ENCODE peak calls at places on chromosome 14, in seven cellular contexts. T, H, L, N, P, K and V are unnamed samples.

GRCh38 chr14:101193126-101193844 is 289.8 kb upstream of the RTL1 start:
- DNase-seq in T (no peak), H (no peak), L (no peak), N (no peak), P (no peak), K (no peak), V (no peak)

GRCh38 chr14:91056361-91056760 is 4.1 kb downstream of the RPS6KA5 start:
- DNase-seq in T (no peak), H (no peak), L (no peak), N (no peak), P (no peak), K (no peak), V (no peak)

GRCh38 chr14:35287481-35288013 is 4.6 kb upstream of the PSMA6 start:
- DNase-seq in T (peak), H (no peak), L (no peak), N (no peak), P (no peak), K (peak), V (no peak)

GRCh38 chr14:94681300-94682060 is 69.3 kb downstream of the SERPINA3 start:
- DNase-seq in T (no peak), H (peak), L (no peak), N (no peak), P (peak), K (peak), V (peak)

GRCh38 chr14:71638523-71639196 is 293.6 kb upstream of the RGS6 start:
- DNase-seq in T (no peak), H (no peak), L (no peak), N (no peak), P (no peak), K (no peak), V (no peak)

GRCh38 chr14:104144911-104145825 is 6.8 kb downstream of the KIF26A start:
- DNase-seq in T (no peak), H (no peak), L (no peak), N (no peak), P (peak), K (no peak), V (no peak)

GRCh38 chr14:26199599-26200370 is 398.0 kb downstream of the NOVA1 start:
- DNase-seq in T (no peak), H (no peak), L (no peak), N (no peak), P (no peak), K (no peak), V (no peak)

GRCh38 chr14:24795406-24795805 is 161.4 kb upstream of the GZMB start:
- DNase-seq in T (no peak), H (no peak), L (no peak), N (no peak), P (no peak), K (no peak), V (no peak)

GRCh38 chr14:49861581-49861922 is 9.0 kb upstream of the NEMF start:
- DNase-seq in T (no peak), H (no peak), L (no peak), N (no peak), P (peak), K (no peak), V (no peak)

GRCh38 chr14:49581961-49582210 is 4.3 kb downstream of the RPS29 start:
- DNase-seq in T (no peak), H (no peak), L (no peak), N (no peak), P (no peak), K (no peak), V (no peak)

GRCh38 chr14:26621366-26621765 is 23.5 kb upstream of the NOVA1 start:
- DNase-seq in T (no peak), H (no peak), L (no peak), N (no peak), P (no peak), K (no peak), V (no peak)

GRCh38 chr14:54252072-54252730 is 144.6 kb upstream of the CDKN3 start:
- DNase-seq in T (no peak), H (peak), L (no peak), N (no peak), P (no peak), K (no peak), V (no peak)

GRCh38 chr14:22475381-22475780 is 113.6 kb downstream of the DAD1 start:
- DNase-seq in T (no peak), H (no peak), L (no peak), N (no peak), P (no peak), K (no peak), V (no peak)

GRCh38 chr14:53109028-53109687 is 44.0 kb downstream of the DDHD1 start:
- DNase-seq in T (peak), H (no peak), L (no peak), N (peak), P (no peak), K (peak), V (peak)

GRCh38 chr14:31944256-31945073 is 132.6 kb upstream of the ARHGAP5 start:
- DNase-seq in T (no peak), H (peak), L (no peak), N (no peak), P (no peak), K (no peak), V (no peak)

GRCh38 chr14:51704465-51705050 is 52.8 kb downstream of the FRMD6 start:
- DNase-seq in T (no peak), H (no peak), L (no peak), N (no peak), P (no peak), K (no peak), V (no peak)

GRCh38 chr14:82766128-82766527 is 1232.5 kb upstream of the SEL1L start:
- DNase-seq in T (no peak), H (no peak), L (no peak), N (no peak), P (no peak), K (no peak), V (no peak)

GRCh38 chr14:41605550-41606248 is 977 bp upstream of the LRFN5 start:
- DNase-seq in T (no peak), H (no peak), L (no peak), N (no peak), P (no peak), K (no peak), V (no peak)

GRCh38 chr14:49036991-49037390 is 549.2 kb downstream of the RPS29 start:
- DNase-seq in T (no peak), H (no peak), L (no peak), N (no peak), P (no peak), K (no peak), V (no peak)

GRCh38 chr14:45698462-45699134 is 445.6 kb upstream of the MIS18BP1 start:
- DNase-seq in T (no peak), H (no peak), L (no peak), N (no peak), P (no peak), K (no peak), V (no peak)

GRCh38 chr14:58488550-58488949 is 61.0 kb downstream of the KIAA0586 start:
- DNase-seq in T (no peak), H (no peak), L (no peak), N (no peak), P (no peak), K (no peak), V (no peak)

GRCh38 chr14:61350427-61350826 is 29.0 kb downstream of the PRKCH start:
- DNase-seq in T (no peak), H (no peak), L (no peak), N (no peak), P (no peak), K (no peak), V (no peak)

GRCh38 chr14:99270491-99271287 is 1.3 kb downstream of the BCL11B start:
- DNase-seq in T (no peak), H (no peak), L (no peak), N (no peak), P (peak), K (no peak), V (no peak)

GRCh38 chr14:99267871-99268775 is 3.9 kb downstream of the BCL11B start:
- DNase-seq in T (no peak), H (no peak), L (no peak), N (no peak), P (no peak), K (no peak), V (no peak)

GRCh38 chr14:99266181-99267178 is 5.5 kb downstream of the BCL11B start:
- DNase-seq in T (no peak), H (peak), L (no peak), N (no peak), P (peak), K (peak), V (no peak)

GRCh38 chr14:99271288-99271941 is 582 bp downstream of the BCL11B start:
- DNase-seq in T (no peak), H (no peak), L (no peak), N (no peak), P (no peak), K (no peak), V (no peak)

DNA sequence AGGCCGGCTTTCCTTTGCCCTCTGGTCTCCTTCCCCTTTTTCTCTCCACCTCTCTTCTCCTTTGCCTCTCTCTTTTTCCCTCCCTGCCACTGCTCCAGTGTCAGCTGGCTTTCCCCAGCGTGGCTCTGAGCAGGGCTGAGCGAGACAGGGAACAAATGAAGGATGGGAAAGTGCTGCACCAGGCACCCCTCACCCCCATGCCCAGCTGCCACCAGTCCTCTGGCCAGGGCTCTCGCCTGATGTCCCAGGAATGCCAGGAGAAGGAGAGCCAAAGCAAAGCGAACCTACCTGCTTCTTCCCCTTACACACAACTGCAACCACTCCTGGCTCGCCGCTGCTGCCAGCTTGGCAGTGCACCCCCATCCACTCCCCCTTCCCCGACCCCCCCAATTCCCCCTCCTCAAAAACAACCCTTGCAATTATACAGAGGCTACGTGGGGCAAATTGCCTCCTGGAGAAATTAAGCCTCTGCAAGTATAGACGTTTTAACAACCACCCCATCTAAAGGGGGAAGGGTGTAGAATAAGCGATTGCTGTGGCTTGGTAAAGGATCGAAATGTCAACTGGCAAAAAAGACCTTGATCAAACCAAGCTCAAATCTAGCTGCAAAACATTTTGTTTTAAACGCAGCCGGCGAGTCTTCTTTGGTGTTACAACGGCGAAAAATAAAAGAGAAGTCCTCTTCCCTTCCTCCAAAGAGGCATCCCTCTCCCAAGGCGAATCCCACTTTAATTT is 3.1 kb downstream of the BCL11B start:
- DNase-seq in T (no peak), H (no peak), L (no peak), N (no peak), P (no peak), K (no peak), V (no peak)
- TF ChIP-seq TAF1 in T (no peak), H (no peak), L (no peak), N (no peak), P (no peak), K (no peak), V (no peak)

GRCh38 chr14:64092940-64093339 is 201.2 kb downstream of the ESR2 start:
- DNase-seq in T (no peak), H (no peak), L (no peak), N (no peak), P (no peak), K (no peak), V (no peak)
- TF ChIP-seq TAF1 in T (no peak), H (no peak), L (no peak), N (no peak), P (no peak), K (no peak), V (no peak)

DNA sequence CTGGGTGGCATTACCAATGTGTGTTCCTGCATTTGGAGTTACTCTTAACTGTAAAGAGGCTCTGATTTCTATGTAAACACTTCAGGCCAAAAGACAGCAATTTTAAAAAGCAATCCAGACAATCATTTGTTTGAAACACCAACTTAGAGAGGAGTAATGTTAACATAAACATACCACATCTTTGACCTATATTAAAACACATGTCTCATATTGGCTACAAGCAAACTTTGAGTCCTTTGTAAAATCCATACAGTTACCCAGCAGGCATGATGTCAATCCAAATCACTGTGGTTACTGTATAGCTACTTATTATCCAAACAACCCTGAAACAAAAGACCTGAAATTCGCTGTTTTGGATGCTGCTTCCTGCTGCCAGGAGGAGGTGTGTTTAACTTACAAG is 7.5 kb upstream of the G2E3 start:
- DNase-seq in T (no peak), H (peak), L (no peak), N (no peak), P (no peak), K (no peak), V (no peak)
- TF ChIP-seq TAF1 in T (no peak), H (no peak), L (no peak), N (no peak), P (no peak), K (no peak), V (no peak)

GRCh38 chr14:78157855-78158436 is 12.2 kb upstream of the NRXN3 start:
- DNase-seq in T (no peak), H (peak), L (no peak), N (no peak), P (no peak), K (peak), V (no peak)

GRCh38 chr14:78153069-78153351 is 17.2 kb upstream of the NRXN3 start:
- DNase-seq in T (no peak), H (no peak), L (no peak), N (no peak), P (no peak), K (no peak), V (no peak)

GRCh38 chr14:78152246-78153068 is 17.7 kb upstream of the NRXN3 start:
- DNase-seq in T (no peak), H (no peak), L (no peak), N (no peak), P (no peak), K (no peak), V (no peak)

GRCh38 chr14:78156196-78156595 is 14.0 kb upstream of the NRXN3 start:
- DNase-seq in T (no peak), H (no peak), L (no peak), N (no peak), P (no peak), K (no peak), V (no peak)

DNA sequence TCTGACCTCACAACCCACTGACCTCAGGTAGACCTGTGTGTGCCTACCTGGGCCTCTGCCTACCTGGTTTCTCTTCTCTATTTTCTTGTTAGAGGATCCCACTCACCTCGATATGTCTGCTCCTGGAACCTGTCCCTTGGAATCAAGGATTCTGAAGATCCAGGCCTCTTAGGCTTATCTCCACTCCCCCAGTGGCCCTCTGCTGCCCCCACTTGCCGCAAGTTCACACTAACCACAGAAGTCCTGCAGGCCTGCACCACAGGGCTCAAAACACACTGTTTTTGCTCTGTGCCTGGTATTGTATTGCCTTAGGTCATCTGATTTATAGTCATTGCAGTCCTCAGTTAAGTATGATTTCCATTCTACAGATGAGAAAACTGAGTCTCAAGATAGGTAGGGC is 15.3 kb upstream of the NRXN3 start:
- DNase-seq in T (no peak), H (no peak), L (peak), N (no peak), P (no peak), K (peak), V (no peak)
- TF ChIP-seq TAF1 in T (no peak), H (no peak), L (no peak), N (no peak), P (no peak), K (no peak), V (no peak)

GRCh38 chr14:100031506-100032281 is 33.5 kb upstream of the EVL start:
- DNase-seq in T (no peak), H (no peak), L (no peak), N (no peak), P (no peak), K (no peak), V (no peak)

GRCh38 chr14:100028990-100029677 is 36.1 kb upstream of the EVL start:
- DNase-seq in T (no peak), H (no peak), L (no peak), N (no peak), P (no peak), K (no peak), V (no peak)

GRCh38 chr14:100032749-100033148 is 32.5 kb upstream of the EVL start:
- DNase-seq in T (no peak), H (no peak), L (no peak), N (no peak), P (no peak), K (no peak), V (no peak)

GRCh38 chr14:100027771-100028490 is 37.3 kb upstream of the EVL start:
- DNase-seq in T (no peak), H (no peak), L (no peak), N (no peak), P (no peak), K (no peak), V (no peak)

GRCh38 chr14:100030441-100031153 is 34.6 kb upstream of the EVL start:
- DNase-seq in T (no peak), H (no peak), L (no peak), N (no peak), P (no peak), K (no peak), V (no peak)
- TF ChIP-seq TAF1 in T (no peak), H (no peak), L (no peak), N (no peak), P (no peak), K (no peak), V (no peak)

GRCh38 chr14:68306934-68307758 is 485.7 kb downstream of the ZFP36L1 start:
- DNase-seq in T (no peak), H (peak), L (no peak), N (no peak), P (no peak), K (no peak), V (no peak)
- TF ChIP-seq TAF1 in T (no peak), H (no peak), L (no peak), N (no peak), P (no peak), K (no peak), V (no peak)

GRCh38 chr14:55803506-55804197 is 223.6 kb downstream of the KTN1 start:
- DNase-seq in T (no peak), H (no peak), L (no peak), N (no peak), P (no peak), K (no peak), V (no peak)
- TF ChIP-seq TAF1 in T (no peak), H (no peak), L (no peak), N (no peak), P (no peak), K (no peak), V (no peak)

GRCh38 chr14:93072659-93073365 is 42.9 kb downstream of the ITPK1 start:
- DNase-seq in T (peak), H (no peak), L (no peak), N (no peak), P (no peak), K (no peak), V (no peak)
- TF ChIP-seq TAF1 in T (no peak), H (no peak), L (no peak), N (no peak), P (no peak), K (no peak), V (no peak)

DNA sequence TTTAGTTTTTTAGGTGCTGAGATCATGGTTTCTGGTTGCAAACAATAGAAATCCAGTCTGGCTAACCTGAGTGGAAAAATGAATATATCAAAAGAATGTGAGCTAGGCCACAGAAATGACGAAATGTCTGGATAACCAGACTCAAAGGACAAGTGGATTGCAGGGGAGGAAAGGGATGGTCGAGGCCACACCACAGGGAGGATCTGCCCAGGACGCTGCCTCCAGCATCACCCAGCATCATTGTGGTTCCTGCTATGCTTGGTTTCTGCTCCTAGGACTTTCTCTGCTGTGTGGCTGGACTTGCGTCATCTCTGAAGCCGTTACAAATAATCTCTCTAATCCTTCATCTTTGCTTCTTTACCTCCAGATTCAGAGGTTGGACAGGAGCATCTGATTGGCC is 80.4 kb downstream of the TTC8 start:
- DNase-seq in T (no peak), H (no peak), L (no peak), N (no peak), P (peak), K (no peak), V (no peak)
- TF ChIP-seq TAF1 in T (no peak), H (no peak), L (no peak), N (no peak), P (no peak), K (no peak), V (no peak)

GRCh38 chr14:78135450-78135891 is 34.7 kb upstream of the NRXN3 start:
- DNase-seq in T (no peak), H (no peak), L (no peak), N (no peak), P (no peak), K (peak), V (no peak)
- TF ChIP-seq TAF1 in T (no peak), H (no peak), L (no peak), N (no peak), P (no peak), K (no peak), V (no peak)